ENCODE peak calls at places on chromosomes 4 and X, in eight cellular contexts. X is left ventricle myocardium inferior; J is uterus; B is CD4-positive, alpha-beta T cell; C is fibroblast of lung; O is colonic mucosa; G is aorta; Y is endothelial cell of umbilical vein. F is an unnamed sample. For H3K27me3, the result is how much of the 10 kb centered on the place peaks cover.

GRCh38 chr4:141395919-141396318 is 175.2 kb downstream of the ZNF330 start:
- DNase-seq in C (no peak), G (no peak), J (no peak), O (no peak), Y (no peak), X (no peak), B (no peak), F (no peak)

GRCh38 chr4:101039367-101039766 is 308.0 kb downstream of the PPP3CA start:
- DNase-seq in X (no peak), B (no peak), Y (no peak), C (no peak), J (no peak), G (no peak), O (no peak), F (no peak)

GRCh38 chr4:38381788-38382187 is 282.2 kb upstream of the KLF3 start:
- DNase-seq in Y (no peak), G (no peak), B (no peak), X (peak), O (peak), J (no peak), C (peak), F (no peak)

GRCh38 chrX:574355-574754 is 56.2 kb upstream of the SHOX start:
- DNase-seq in J (no peak), Y (no peak), C (no peak), X (no peak), G (no peak), O (no peak), B (no peak), F (no peak)

GRCh38 chrX:71871367-71871766 is 39.3 kb upstream of the NHSL2 start:
- DNase-seq in X (no peak), C (peak), B (no peak), J (no peak), O (no peak), G (peak), Y (no peak), F (peak)

GRCh38 chr4:21728231-21728758 is 220.3 kb downstream of the KCNIP4 start:
- DNase-seq in O (no peak), Y (no peak), C (no peak), X (no peak), J (no peak), B (no peak), G (no peak), F (no peak)

GRCh38 chr4:52241916-52242315 is 190.8 kb downstream of the SPATA18 start:
- DNase-seq in J (no peak), O (no peak), Y (no peak), X (no peak), C (no peak), B (no peak), G (no peak), F (no peak)

GRCh38 chrX:154399527-154400368 is 1.6 kb downstream of the RPL10 start:
- DNase-seq in C (no peak), G (no peak), O (no peak), Y (no peak), X (no peak), J (no peak), B (no peak), F (peak)

GRCh38 chr4:3073158-3074077 is 920 bp downstream of the HTT-AS start:
- DNase-seq in Y (no peak), G (peak), O (peak), X (peak), B (no peak), J (no peak), C (no peak), F (peak)
- H3K27ac ChIP-seq in Y (no peak), G (no peak), O (no peak), X (peak), B (no peak), J (peak), C (no peak), F (no peak)

GRCh38 chrX:21948897-21949578 is 8.5 kb downstream of the SMS start:
- DNase-seq in C (no peak), J (no peak), G (no peak), Y (no peak), X (no peak), O (no peak), B (no peak), F (no peak)
- H3K27me3 ChIP-seq in C (under half), J (under half), G (under half), Y (under half), X (under half), O (under half), B (under half), F (under half)

DNA sequence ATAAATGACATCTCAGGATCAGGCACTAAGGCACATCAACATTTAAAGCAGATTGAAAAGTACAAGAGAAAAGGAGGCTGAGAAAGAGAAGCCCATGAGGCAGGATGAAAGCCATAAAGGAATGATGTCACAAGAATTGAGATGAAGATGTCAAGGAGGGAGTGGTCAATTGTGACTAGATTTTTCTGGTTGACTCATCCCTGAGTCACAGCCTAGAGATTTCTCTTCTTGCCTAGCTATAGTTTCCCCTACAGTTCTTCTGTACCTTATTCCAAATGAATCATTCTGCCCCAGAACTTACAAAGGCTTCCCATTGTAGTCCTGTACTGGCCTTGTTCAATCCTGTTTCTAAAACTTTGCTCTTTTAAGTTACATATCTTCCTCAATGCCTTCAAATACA is 3.4 kb upstream of the USP53 start:
- DNase-seq in G (no peak), Y (peak), B (no peak), J (no peak), C (peak), O (no peak), X (no peak), F (peak)
- H3K27ac ChIP-seq in G (no peak), Y (peak), B (no peak), J (no peak), C (peak), O (peak), X (peak), F (peak)

DNA sequence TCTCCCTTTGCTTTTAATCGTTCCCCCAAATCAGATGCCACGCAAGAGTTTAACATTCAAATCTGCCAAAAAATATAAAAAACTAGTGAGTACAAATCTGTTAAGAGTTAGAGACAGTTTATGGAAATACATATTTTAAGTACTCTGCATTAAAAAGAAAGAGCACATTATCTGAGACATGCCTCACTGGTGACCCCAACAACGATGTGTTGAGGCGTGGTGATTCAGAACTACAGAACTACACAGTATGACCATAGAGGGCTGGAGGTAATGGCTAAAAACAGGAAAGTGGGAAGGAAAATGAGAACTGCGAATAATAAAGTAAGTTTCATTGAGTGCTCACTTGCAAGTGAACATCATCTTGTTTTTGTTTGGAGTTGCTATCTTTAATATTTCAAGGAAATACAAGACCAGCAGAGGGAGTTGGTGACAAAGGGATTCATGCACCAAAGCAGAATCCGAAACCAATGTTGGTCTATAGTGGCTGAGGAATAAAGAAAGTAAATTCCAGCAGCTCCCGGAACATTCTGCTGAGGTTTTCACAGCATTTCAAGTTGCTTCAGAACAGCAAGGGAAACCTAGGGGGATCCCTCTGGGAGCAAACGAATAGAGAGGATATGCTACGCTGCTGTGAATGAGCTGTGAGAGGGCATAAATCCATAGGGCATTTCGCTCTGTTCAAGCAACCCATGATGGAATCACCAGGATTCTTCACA is 92.2 kb downstream of the DCHS2 start:
- DNase-seq in J (peak), X (no peak), O (no peak), B (no peak), G (no peak), Y (no peak), C (no peak), F (no peak)
- H3K27me3 ChIP-seq in J (under half), X (under half), O (under half), B (under half), G (under half), Y (under half), C (under half), F (under half)

DNA sequence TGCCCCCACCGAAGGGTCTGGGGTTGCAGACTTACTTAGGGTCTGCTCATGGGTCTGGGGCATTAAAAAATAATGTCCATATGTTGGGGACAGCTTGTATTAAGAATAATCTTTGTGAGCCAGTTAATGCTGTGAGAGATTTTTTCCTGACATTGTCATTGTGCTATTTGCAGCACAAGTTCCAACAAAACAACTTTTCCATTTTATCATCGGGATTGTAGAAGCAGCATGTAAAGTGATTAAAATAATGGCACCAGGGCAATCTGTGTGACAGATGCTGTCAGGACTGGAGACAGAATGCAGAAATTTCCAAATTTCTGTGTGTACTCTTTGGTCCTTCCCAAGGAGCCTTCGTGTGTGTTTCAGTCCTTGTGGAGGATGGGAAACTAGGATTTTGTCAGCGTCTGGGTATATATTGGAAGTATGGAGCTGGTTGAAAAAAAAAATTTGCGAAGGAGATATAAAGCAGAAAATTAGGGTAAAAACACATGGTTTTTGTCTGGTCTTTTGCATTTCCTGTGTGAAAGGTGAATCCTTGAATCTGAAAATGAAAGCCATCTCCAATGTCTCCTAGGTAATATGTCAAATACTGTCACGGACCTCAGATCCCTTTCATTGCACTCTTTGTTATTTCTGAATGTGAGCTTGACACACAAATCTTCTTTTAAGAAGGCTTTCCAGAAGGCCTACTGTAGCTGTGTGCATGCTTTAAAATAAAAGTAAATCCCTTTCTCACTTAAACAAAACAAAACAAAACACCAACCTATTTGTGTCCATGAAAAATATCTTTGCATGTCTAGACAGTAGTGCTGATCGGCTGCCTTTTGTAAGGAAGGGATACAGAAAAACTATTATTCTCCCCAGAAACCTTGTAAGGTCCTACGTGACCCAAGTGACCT is 101.3 kb upstream of the LIMCH1 start:
- DNase-seq in B (no peak), J (no peak), X (no peak), Y (no peak), O (no peak), C (no peak), G (no peak), F (no peak)
- H3K27ac ChIP-seq in B (no peak), J (peak), X (peak), Y (no peak), O (no peak), C (no peak), G (peak), F (no peak)

DNA sequence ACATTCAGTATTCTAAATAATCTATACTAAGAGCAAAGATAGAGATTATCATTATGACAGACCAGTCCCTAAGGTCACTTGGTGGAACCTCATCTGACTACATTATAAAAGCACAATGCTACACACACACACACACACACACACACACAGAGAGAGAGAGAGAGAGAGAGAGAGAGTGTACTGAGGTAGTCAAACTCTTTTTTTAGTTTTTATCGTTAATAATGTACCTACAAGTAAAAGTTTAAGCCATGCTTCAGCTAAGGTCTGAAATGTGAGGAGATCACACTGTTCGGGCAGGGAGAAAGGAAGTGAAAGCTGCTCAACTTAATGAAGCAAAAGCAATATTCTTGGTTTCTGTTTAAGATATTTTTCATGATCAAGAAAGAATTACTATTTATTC is 75.8 kb upstream of the CCDC160 start:
- DNase-seq in B (no peak), O (no peak), C (no peak), X (no peak), J (no peak), Y (no peak), G (no peak), F (no peak)
- H3K27me3 ChIP-seq in B (under half), O (under half), C (under half), X (under half), J (under half), Y (under half), G (under half), F (under half)

GRCh38 chrX:21711848-21712197 is 46.1 kb downstream of the SMPX start:
- DNase-seq in C (no peak), G (no peak), X (no peak), Y (no peak), B (no peak), J (no peak), O (no peak), F (no peak)
- H3K27ac ChIP-seq in C (no peak), G (no peak), X (peak), Y (no peak), B (no peak), J (no peak), O (no peak), F (no peak)

DNA sequence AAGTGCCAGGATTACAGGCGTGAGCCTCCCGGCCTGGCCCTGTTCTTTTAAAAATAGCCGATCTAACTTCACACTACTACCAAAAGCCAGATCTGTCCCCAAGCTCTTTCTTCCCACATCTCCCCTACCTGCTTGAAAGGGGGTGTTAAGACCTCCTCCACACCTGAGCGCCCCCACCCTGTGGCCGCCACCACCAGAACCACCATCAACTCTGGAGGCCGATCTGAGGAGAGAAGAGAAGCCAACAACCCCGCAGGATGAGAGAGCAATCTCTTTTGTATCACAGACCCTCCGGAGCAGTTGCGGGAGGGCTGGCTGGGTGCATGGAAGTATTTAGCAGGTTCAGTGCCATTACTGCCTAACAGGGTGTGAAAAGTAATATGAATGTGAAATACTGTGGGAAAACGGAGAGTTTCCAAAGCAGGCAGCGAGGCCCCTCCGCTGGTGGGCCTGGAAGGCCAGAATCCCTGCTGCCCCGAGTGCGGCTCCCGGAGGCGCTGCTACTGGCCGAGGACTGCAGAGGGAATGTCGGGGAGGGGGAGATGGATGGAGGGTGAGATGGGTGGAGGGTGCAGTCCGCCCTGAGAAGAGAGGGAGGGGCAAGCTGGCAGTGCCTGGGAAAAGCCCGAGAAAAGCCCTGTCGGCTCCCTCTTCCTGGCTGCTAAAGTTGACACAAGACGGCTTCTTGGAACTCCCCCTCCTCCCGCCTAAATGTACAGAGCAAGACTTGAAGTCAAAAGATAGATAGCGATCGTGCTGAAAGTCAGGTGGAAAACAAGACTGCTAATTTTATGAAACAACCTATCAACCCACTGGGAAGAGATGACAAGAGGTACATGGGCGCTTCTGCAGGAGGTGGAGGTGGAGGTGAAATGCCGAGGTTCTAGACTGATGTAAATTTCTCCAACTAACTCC is 22.3 kb downstream of the HAND2 start:
- DNase-seq in O (no peak), X (no peak), C (no peak), J (peak), Y (no peak), G (no peak), B (no peak), F (no peak)
- H3K27me3 ChIP-seq in O (under half), X (under half), C (under half), J (under half), Y (half or more), G (under half), B (half or more), F (under half)

GRCh38 chrX:134462927-134463326 is 3.0 kb downstream of the HPRT1 start:
- DNase-seq in O (no peak), B (no peak), X (no peak), J (no peak), G (no peak), Y (no peak), C (no peak), F (no peak)

GRCh38 chrX:134457708-134458107 is 2.3 kb upstream of the HPRT1 start:
- DNase-seq in C (no peak), J (no peak), Y (no peak), O (no peak), G (no peak), X (no peak), B (no peak), F (no peak)

GRCh38 chrX:134459683-134460004 is 321 bp upstream of the HPRT1 start:
- DNase-seq in G (no peak), O (no peak), Y (peak), B (no peak), J (no peak), X (no peak), C (peak), F (no peak)

GRCh38 chrX:134460861-134461218 is 875 bp downstream of the HPRT1 start:
- DNase-seq in J (no peak), O (peak), C (peak), Y (peak), X (no peak), G (no peak), B (no peak), F (no peak)

DNA sequence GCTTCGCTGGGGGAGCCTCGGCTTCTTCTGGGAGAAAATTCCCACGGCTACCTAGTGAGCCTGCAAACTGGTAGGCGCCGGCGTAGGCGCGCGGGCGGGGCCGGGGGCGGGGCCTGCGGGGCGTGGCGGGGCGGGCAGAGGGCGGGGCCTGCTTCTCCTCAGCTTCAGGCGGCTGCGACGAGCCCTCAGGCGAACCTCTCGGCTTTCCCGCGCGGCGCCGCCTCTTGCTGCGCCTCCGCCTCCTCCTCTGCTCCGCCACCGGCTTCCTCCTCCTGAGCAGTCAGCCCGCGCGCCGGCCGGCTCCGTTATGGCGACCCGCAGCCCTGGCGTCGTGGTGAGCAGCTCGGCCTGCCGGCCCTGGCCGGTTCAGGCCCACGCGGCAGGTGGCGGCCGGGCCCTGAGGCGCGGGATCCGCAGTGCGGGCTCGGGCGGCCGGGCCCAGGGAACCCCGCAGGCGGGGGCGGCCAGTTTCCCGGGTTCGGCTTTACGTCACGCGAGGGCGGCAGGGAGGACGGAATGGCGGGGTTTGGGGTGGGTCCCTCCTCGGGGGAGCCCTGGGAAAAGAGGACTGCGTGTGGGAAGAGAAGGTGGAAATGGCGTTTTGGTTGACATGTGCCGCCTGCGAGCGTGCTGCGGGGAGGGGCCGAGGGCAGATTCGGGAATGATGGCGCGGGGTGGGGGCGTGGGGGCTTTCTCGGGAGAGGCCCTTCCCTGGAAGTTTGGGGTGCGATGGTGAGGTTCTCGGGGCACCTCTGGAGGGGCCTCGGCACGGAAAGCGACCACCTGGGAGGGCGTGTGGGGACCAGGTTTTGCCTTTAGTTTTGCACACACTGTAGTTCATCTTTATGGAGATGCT is at the start of gene HPRT1:
- DNase-seq in C (peak), O (peak), Y (peak), J (peak), B (peak), X (peak), G (peak), F (peak)
- H3K27ac ChIP-seq in C (peak), O (peak), Y (peak), J (peak), B (peak), X (peak), G (peak), F (peak)

F was measured in osteoblast.